ENCODE peak calls at places on chromosome 17, in ten cellular contexts. U, I, W, E, N, K, A, D, J and G are unnamed samples.

GRCh38 chr17:79026345-79027273 is 2.6 kb downstream of the C1QTNF1 start:
- DNase-seq in K (no peak), D (no peak), A (no peak), N (no peak), E (no peak), U (peak), W (no peak), I (peak), J (no peak), G (no peak)

GRCh38 chr17:8314797-8315739 is 5.0 kb downstream of the ARHGEF15 start:
- DNase-seq in U (peak), I (no peak), N (no peak), J (no peak), W (no peak), K (no peak), E (peak), A (peak), D (no peak), G (peak)

GRCh38 chr17:69147460-69147859 is 5.8 kb upstream of the ABCA6 start:
- DNase-seq in I (no peak), A (no peak), N (no peak), U (no peak), K (no peak), W (no peak), E (no peak), J (no peak), D (no peak), G (no peak)

GRCh38 chr17:58302919-58303551 is 22.3 kb upstream of the MPO start:
- DNase-seq in D (no peak), U (peak), J (no peak), E (no peak), K (peak), W (peak), I (no peak), A (no peak), N (no peak), G (no peak)

GRCh38 chr17:37702605-37703004 is 42.3 kb downstream of the HNF1B start:
- DNase-seq in U (no peak), I (peak), E (no peak), J (no peak), N (peak), K (no peak), W (no peak), D (no peak), A (no peak), G (no peak)

GRCh38 chr17:13544292-13544691 is 57.4 kb downstream of the HS3ST3A1 start:
- DNase-seq in W (no peak), I (peak), J (no peak), U (peak), N (peak), A (peak), E (no peak), K (peak), D (no peak), G (no peak)

GRCh38 chr17:10512856-10513255 is 5.5 kb downstream of the MYH1 start:
- DNase-seq in E (no peak), I (no peak), W (no peak), K (no peak), D (no peak), U (no peak), J (no peak), A (no peak), N (no peak), G (no peak)

GRCh38 chr17:13429201-13429600 is 172.5 kb downstream of the HS3ST3A1 start:
- DNase-seq in J (no peak), U (peak), K (no peak), D (no peak), W (no peak), N (peak), E (no peak), A (no peak), I (peak), G (no peak)

GRCh38 chr17:1471931-1472727 is 16.1 kb upstream of the CRK start:
- DNase-seq in W (peak), I (no peak), K (no peak), E (no peak), U (peak), D (no peak), J (no peak), N (no peak), A (no peak), G (no peak)

GRCh38 chr17:30970757-30971567 is at the start of gene RNF135:
- DNase-seq in I (peak), K (peak), W (peak), D (no peak), J (peak), N (peak), E (peak), U (peak), A (peak), G (no peak)

GRCh38 chr17:1224330-1224729 is 44.5 kb upstream of the ABR start:
- DNase-seq in U (no peak), E (no peak), J (no peak), W (no peak), D (no peak), I (no peak), K (no peak), A (no peak), N (no peak), G (no peak)

GRCh38 chr17:35073183-35073790 is 9.8 kb upstream of the RFFL start:
- DNase-seq in D (no peak), W (no peak), U (no peak), A (no peak), K (no peak), J (no peak), I (no peak), E (no peak), N (no peak), G (no peak)

GRCh38 chr17:45336390-45337182 is 19.8 kb upstream of the MAP3K14 start:
- DNase-seq in W (no peak), K (no peak), N (no peak), A (no peak), U (no peak), D (no peak), I (no peak), E (no peak), J (no peak), G (no peak)

GRCh38 chr17:28908640-28909098 is 5.8 kb upstream of the DHRS13 start:
- DNase-seq in I (peak), J (no peak), U (peak), N (peak), A (no peak), E (no peak), D (no peak), W (no peak), K (no peak), G (no peak)

GRCh38 chr17:48123111-48123510 is 15.5 kb downstream of the SNX11 start:
- DNase-seq in I (no peak), W (no peak), J (no peak), D (no peak), E (no peak), K (no peak), N (no peak), U (no peak), A (no peak), G (no peak)

GRCh38 chr17:57480438-57481196 is 224.3 kb downstream of the MSI2 start:
- DNase-seq in J (no peak), I (peak), E (peak), A (no peak), U (no peak), N (peak), K (no peak), W (no peak), D (no peak), G (no peak)

GRCh38 chr17:19306160-19307111 is 56.1 kb downstream of the B9D1 start:
- DNase-seq in J (no peak), I (no peak), E (no peak), K (no peak), A (no peak), W (peak), N (no peak), D (peak), U (no peak), G (no peak)

GRCh38 chr17:62595484-62595883 is 32.0 kb upstream of the MRC2 start:
- DNase-seq in J (no peak), A (no peak), N (no peak), I (no peak), E (no peak), K (no peak), U (no peak), W (no peak), D (no peak), G (no peak)

GRCh38 chr17:603405-604193 is 111.0 kb downstream of the VPS53 start:
- DNase-seq in J (no peak), K (no peak), D (no peak), I (no peak), E (no peak), W (no peak), N (no peak), U (peak), A (no peak), G (no peak)

GRCh38 chr17:39231587-39232551 is 6.1 kb upstream of the STAC2 start:
- DNase-seq in E (peak), J (peak), U (peak), A (peak), I (peak), N (peak), D (no peak), W (peak), K (no peak), G (no peak)

GRCh38 chr17:1908699-1909309 is 79.0 kb downstream of the RPA1 start:
- DNase-seq in K (peak), W (peak), N (peak), E (peak), J (peak), D (no peak), A (peak), U (peak), I (peak), G (no peak)

GRCh38 chr17:3447625-3448024 is 14.0 kb upstream of the OR1E2 start:
- DNase-seq in E (no peak), N (no peak), I (peak), W (no peak), K (no peak), A (no peak), J (peak), D (no peak), U (no peak), G (no peak)

GRCh38 chr17:49575524-49576120 is at the start of gene NXPH3:
- DNase-seq in N (peak), A (peak), D (no peak), E (peak), W (peak), K (peak), I (peak), U (peak), J (peak), G (no peak)

GRCh38 chr17:78323821-78324390 is 36.0 kb downstream of the SOCS3 start:
- DNase-seq in E (no peak), N (no peak), J (no peak), K (no peak), W (no peak), A (no peak), I (no peak), D (no peak), U (peak), G (no peak)

GRCh38 chr17:14205992-14206461 is 30.6 kb downstream of the CDRT15 start:
- DNase-seq in U (no peak), K (peak), J (no peak), D (no peak), A (peak), I (no peak), N (no peak), E (no peak), W (no peak), G (no peak)

GRCh38 chr17:64326420-64327054 is 63.5 kb upstream of the TEX2 start:
- DNase-seq in W (no peak), K (peak), I (peak), E (no peak), J (no peak), A (peak), D (no peak), N (no peak), U (no peak), G (no peak)

GRCh38 chr17:19663097-19663496 is 14.5 kb downstream of the ALDH3A2 start:
- DNase-seq in N (no peak), U (no peak), D (no peak), W (no peak), E (no peak), K (no peak), A (no peak), J (no peak), I (no peak), G (no peak)

GRCh38 chr17:49557204-49558024 is 18.3 kb upstream of the NXPH3 start:
- DNase-seq in U (peak), I (peak), E (peak), N (peak), K (no peak), A (peak), J (peak), D (no peak), W (peak), G (no peak)

DNA sequence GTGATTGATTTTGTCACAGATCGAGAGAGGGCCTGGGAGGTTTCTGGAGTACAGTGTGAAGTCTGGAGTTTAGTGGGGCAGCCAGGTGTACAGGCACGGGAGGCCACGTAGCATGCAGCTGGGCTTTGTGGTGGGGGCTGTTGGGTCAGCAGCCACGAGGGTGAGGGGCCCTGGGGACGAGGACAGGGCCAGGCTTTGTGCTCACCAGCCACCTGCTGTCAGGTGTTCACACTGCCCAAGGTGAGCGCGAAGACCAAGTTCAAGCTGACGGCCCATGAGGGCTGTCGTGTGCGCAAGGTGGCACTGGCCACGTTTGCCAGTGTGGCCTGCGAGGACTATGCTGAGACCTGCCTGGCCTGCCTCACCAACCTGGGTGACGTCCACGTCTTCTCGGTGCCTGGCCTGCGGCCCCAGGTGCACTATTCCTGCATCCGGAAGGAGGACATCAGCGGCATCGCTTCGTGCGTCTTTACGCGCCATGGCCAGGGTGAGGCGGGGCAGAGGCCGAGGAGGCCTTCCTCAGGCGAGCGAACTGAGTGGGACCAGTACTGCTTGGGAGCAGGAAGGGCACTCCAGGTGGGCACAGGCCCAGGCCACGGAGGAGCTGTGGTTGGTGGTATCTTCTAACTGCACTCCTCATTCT is 15.9 kb downstream of the LLGL1 start:
- DNase-seq in E (no peak), A (no peak), K (no peak), N (no peak), J (no peak), D (no peak), I (no peak), W (no peak), U (no peak), G (no peak)
- TF ChIP-seq CTCF in E (no peak), A (no peak), K (no peak), N (no peak), J (no peak), D (no peak), I (no peak), W (no peak), U (no peak), G (no peak)

GRCh38 chr17:44220211-44221071 is 966 bp upstream of the UBTF start:
- DNase-seq in W (peak), A (peak), D (no peak), J (peak), U (peak), I (peak), N (no peak), K (no peak), E (peak), G (no peak)

GRCh38 chr17:44219636-44220210 is at the start of gene UBTF:
- DNase-seq in W (peak), N (peak), U (peak), E (peak), K (peak), J (peak), D (no peak), I (peak), A (peak), G (no peak)

GRCh38 chr17:44222112-44222869 is 2.8 kb upstream of the UBTF start:
- DNase-seq in U (peak), E (peak), J (peak), A (peak), I (peak), D (no peak), K (peak), N (peak), W (peak), G (no peak)

GRCh38 chr17:44221862-44222111 is 2.3 kb upstream of the UBTF start:
- DNase-seq in J (no peak), K (no peak), D (no peak), N (no peak), W (peak), A (no peak), E (no peak), U (no peak), I (no peak), G (no peak)

DNA sequence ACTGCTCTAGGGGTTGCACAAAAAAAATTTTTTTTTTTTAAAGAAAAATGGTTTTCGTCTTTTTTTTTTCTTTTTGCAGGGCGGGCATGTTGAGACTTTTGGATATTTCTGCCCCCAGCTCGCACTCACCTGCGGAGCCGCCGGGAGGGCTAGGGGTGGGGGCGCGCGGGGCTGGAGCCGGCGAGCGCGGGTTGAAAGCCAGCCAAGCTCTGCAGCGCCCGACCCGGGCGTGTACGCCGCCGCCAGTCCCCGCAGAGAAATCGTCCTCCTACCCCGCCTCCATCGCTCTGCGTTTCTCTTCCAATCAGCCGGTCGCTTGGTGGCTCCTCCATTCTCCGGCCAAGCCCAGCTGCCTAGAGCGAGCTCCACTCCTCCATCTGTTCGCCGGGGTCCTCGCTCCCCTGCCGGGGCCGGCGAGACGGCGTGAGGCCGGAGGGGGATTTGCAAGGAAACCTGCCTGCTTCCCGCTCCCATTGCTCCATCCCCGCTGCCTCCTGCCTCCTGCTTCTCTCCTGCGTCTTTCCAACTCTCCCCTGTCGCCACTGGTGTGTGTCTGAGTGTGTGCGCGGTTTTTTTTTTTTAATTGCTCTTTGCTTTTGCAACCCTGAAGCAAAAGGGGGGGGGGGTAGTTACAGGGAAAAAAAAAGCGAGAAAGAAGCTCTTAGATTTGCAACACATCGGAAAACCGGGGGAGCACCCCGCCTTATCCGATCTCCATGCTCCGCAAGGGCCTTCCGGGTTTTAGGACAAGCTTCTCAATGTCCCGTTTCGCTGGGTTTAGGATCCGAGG is 1.8 kb upstream of the UBTF start:
- DNase-seq in A (peak), N (peak), U (peak), W (peak), J (peak), E (peak), K (peak), I (peak), D (no peak), G (peak)
- TF ChIP-seq CTCF in A (no peak), N (no peak), U (no peak), W (peak), J (no peak), E (peak), K (no peak), I (no peak), D (no peak), G (no peak)

DNA sequence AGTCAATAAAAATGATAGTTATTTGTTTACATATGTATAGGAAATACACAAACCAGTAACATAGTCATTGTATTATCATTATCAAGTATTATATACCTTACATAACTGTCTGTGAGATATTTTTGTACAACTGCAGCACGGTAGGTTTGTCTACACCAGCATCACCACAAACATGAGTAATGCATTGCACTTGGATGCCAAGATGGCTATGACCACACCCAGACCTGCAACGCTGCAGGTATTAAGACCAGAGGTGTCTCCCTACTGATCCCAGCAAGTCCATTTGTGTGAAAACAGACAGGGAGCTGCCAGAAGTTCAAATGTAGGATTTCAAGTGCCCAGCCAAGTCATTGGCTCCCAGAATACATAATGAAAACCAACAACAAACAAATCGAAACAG is 34.2 kb upstream of the NOS2 start:
- DNase-seq in E (no peak), U (no peak), D (no peak), I (no peak), N (no peak), W (no peak), A (no peak), J (no peak), K (no peak), G (no peak)
- TF ChIP-seq CTCF in E (no peak), U (no peak), D (no peak), I (no peak), N (no peak), W (no peak), A (no peak), J (no peak), K (no peak), G (no peak)

GRCh38 chr17:75261336-75262111 is at the start of the genes GGA3 and MRPS7:
- DNase-seq in I (peak), K (peak), J (peak), D (no peak), N (peak), E (peak), A (peak), U (peak), W (peak), G (no peak)

GRCh38 chr17:75262112-75262606 is 480 bp downstream of the MRPS7 start:
- DNase-seq in A (no peak), E (peak), K (no peak), N (no peak), D (no peak), J (no peak), U (peak), I (no peak), W (no peak), G (no peak)

GRCh38 chr17:75260679-75261335 is 599 bp downstream of the GGA3 start:
- DNase-seq in I (no peak), K (no peak), W (no peak), E (no peak), D (no peak), N (no peak), J (no peak), U (peak), A (no peak), G (no peak)

GRCh38 chr17:75265614-75266314 is 4.1 kb downstream of the MRPS7 start:
- DNase-seq in W (no peak), D (no peak), J (no peak), N (no peak), I (no peak), E (no peak), U (no peak), K (no peak), A (no peak), G (no peak)

DNA sequence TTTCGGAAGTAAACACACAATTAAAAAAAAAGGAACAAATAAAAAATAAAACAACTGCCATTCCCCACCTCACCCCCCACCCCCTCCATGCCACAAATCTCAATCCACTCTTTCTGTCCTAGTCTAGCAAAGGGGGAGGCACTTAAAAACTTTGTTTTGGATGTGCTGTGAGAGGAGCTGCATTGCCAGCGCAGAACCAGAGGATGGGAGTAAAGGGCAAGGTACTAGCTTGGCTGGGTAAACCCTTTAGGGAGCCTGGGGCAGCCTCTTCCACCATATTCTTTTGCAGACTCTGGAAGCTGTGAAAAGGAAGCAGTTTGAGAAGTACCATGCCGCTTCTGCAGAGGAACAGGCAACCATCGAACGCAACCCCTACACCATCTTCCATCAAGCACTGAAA is 1.4 kb downstream of the MRPS7 start:
- DNase-seq in U (no peak), E (no peak), J (no peak), I (no peak), N (no peak), W (no peak), D (no peak), A (no peak), K (no peak), G (no peak)
- TF ChIP-seq CTCF in U (no peak), E (no peak), J (no peak), I (no peak), N (peak), W (no peak), D (no peak), A (no peak), K (no peak), G (no peak)

DNA sequence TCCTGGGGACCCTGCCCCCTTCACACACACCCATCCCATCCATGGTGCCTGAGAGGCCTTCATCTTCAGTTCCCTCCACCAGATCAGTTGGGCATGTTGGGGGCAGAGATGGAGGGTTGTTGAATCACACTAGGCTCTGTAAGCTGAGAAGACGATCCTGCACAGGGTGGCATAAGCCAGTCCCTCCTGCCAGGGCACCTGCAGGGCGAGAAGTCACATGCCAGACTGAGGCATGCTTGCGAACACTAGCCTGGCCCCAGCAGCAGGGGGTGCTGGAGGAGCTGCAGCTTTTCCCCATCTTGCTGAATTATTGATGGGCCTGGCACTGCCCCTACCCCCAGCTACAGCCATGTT is 6.1 kb upstream of the TBX2 start:
- DNase-seq in W (no peak), U (no peak), E (no peak), N (no peak), I (no peak), D (no peak), A (no peak), K (no peak), J (no peak), G (no peak)
- TF ChIP-seq CTCF in W (peak), U (peak), E (peak), N (peak), I (peak), D (peak), A (no peak), K (no peak), J (no peak), G (peak)